ENCODE peak calls at places on chromosomes 4 and X, in four cellular contexts. C is sigmoid colon, M is tibial nerve, V is suprapubic skin. Z is an unnamed sample.

GRCh38 chr4:80921441-80921840 is 109.1 kb upstream of the BMP3 start:
- DNase-seq in C (no peak), M (no peak), V (no peak), Z (no peak)

GRCh38 chr4:149709640-149710039 is 106.0 kb downstream of the IQCM start:
- DNase-seq in C (no peak), V (no peak), M (no peak), Z (no peak)

GRCh38 chr4:41751325-41752061 is 3.0 kb upstream of the PHOX2B start:
- DNase-seq in C (no peak), M (no peak), V (no peak), Z (no peak)

GRCh38 chr4:123976285-123976684 is 579.7 kb downstream of the SPRY1 start:
- DNase-seq in M (no peak), V (no peak), C (no peak), Z (no peak)

GRCh38 chrX:146090732-146091131 is 273.1 kb downstream of the SLITRK2 start:
- DNase-seq in C (no peak), M (no peak), V (no peak), Z (no peak)

GRCh38 chr4:36332023-36332781 is 50.8 kb downstream of the DTHD1 start:
- DNase-seq in C (no peak), M (no peak), V (no peak), Z (no peak)

GRCh38 chrX:134948333-134949241 is 42.2 kb upstream of the SMIM10 start:
- DNase-seq in C (no peak), V (no peak), M (no peak), Z (no peak)

GRCh38 chr4:173590697-173591096 is 60.7 kb upstream of the HAND2 start:
- DNase-seq in V (no peak), M (no peak), C (no peak), Z (no peak)

GRCh38 chrX:111467896-111468295 is 43.5 kb upstream of the SERTM2 start:
- DNase-seq in V (peak), M (no peak), C (peak), Z (no peak)

GRCh38 chrX:133892337-133892736 is 93.1 kb downstream of the GPC3 start:
- DNase-seq in C (no peak), M (no peak), V (no peak), Z (no peak)

GRCh38 chrX:148441387-148441786 is 59.0 kb upstream of the AFF2 start:
- DNase-seq in C (no peak), M (no peak), V (no peak), Z (no peak)

GRCh38 chrX:124208675-124209074 is 123.8 kb upstream of the TEX13D start:
- DNase-seq in M (no peak), C (no peak), V (no peak), Z (no peak)

GRCh38 chrX:40632199-40632598 is 9.0 kb downstream of the MPC1L start:
- DNase-seq in M (no peak), C (no peak), V (no peak), Z (no peak)

GRCh38 chr4:55087016-55087929 is 38.1 kb downstream of the KDR start:
- DNase-seq in V (no peak), M (no peak), C (no peak), Z (no peak)

GRCh38 chr4:84582988-84583870 is at the start of gene CDS1:
- DNase-seq in C (no peak), M (no peak), V (peak), Z (no peak)

GRCh38 chr4:43316813-43317212 is 424.3 kb downstream of the GRXCR1 start:
- DNase-seq in M (no peak), C (no peak), V (no peak), Z (no peak)

GRCh38 chr4:41294445-41295062 is 37.8 kb downstream of the UCHL1 start:
- DNase-seq in M (no peak), C (no peak), V (no peak), Z (no peak)

GRCh38 chr4:101222156-101222845 is 125.0 kb downstream of the PPP3CA start:
- DNase-seq in M (no peak), C (no peak), V (no peak), Z (no peak)

GRCh38 chr4:102441978-102442890 is 58.9 kb upstream of the NFKB1 start:
- DNase-seq in M (no peak), V (no peak), C (no peak), Z (no peak)

GRCh38 chr4:55758570-55758969 is 61.0 kb upstream of the EXOC1L start:
- DNase-seq in V (no peak), C (no peak), M (no peak), Z (no peak)

GRCh38 chr4:41517747-41518146 is 20.2 kb upstream of the LIMCH1 start:
- DNase-seq in M (no peak), V (no peak), C (no peak), Z (no peak)

GRCh38 chr4:73528171-73528570 is 46.6 kb downstream of the AFM start:
- DNase-seq in V (no peak), C (no peak), M (no peak), Z (no peak)

GRCh38 chr4:797066-797465 is 28.9 kb downstream of the CPLX1 start:
- DNase-seq in M (no peak), C (no peak), V (no peak), Z (no peak)

GRCh38 chr4:183438458-183439113 is 5.8 kb upstream of the CDKN2AIP start:
- DNase-seq in M (no peak), V (no peak), C (no peak), Z (peak)

GRCh38 chrX:41293269-41293668 is 40.7 kb upstream of the DDX3X start:
- DNase-seq in C (no peak), V (no peak), M (no peak), Z (no peak)

GRCh38 chr4:172996571-172997216 is 171.9 kb upstream of the GALNT7 start:
- DNase-seq in M (no peak), C (no peak), V (no peak), Z (peak)

GRCh38 chr4:149980941-149981340 is 97.3 kb upstream of the DCLK2 start:
- DNase-seq in M (peak), V (no peak), C (peak), Z (no peak)

GRCh38 chrX:14029039-14029424 is 660 bp downstream of the GEMIN8 start:
- DNase-seq in M (no peak), V (no peak), C (no peak), Z (no peak)
- TF ChIP-seq POLR2A in M (no peak), V (no peak), C (no peak), Z (no peak)

DNA sequence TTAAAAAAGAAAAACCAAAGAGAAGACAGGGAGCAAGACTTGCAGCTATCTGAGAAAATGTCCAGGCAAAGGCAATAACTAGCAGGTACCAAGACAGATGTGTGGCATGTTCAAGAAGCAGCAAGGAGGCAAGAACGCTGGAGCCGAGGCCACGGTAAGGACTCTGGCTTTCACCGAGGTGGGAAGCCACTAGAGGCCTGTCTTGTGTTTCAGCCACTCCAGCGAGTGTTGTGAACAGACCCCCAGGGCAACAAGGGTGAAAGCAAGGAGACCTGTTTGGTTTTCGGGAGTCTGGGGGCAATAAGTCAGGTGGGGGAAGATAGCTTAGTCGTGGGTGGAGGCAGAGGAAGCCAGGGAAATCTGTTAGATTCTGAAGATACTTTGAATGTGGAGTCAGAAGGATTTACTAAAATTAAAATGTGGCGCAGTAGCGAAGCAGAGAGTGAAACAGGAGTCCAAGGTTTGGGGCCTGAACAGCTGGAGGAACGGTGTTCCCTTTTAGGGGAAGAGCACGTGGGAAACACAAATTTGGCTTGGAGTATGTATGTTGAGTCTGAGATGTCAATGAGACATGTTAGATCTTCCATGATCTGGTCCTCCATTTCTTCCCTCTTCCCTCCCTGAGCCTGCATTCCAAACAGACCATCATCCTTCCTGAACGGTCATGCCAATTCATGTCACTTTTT is 3.1 kb downstream of the WDR1 start:
- DNase-seq in M (no peak), C (no peak), V (no peak), Z (no peak)
- TF ChIP-seq POLR2A in M (no peak), C (no peak), V (no peak), Z (no peak)

GRCh38 chr4:38856524-38857337 is at the start of gene TLR6:
- DNase-seq in V (no peak), C (no peak), M (peak), Z (no peak)
- TF ChIP-seq POLR2A in V (no peak), C (no peak), M (no peak), Z (no peak)

DNA sequence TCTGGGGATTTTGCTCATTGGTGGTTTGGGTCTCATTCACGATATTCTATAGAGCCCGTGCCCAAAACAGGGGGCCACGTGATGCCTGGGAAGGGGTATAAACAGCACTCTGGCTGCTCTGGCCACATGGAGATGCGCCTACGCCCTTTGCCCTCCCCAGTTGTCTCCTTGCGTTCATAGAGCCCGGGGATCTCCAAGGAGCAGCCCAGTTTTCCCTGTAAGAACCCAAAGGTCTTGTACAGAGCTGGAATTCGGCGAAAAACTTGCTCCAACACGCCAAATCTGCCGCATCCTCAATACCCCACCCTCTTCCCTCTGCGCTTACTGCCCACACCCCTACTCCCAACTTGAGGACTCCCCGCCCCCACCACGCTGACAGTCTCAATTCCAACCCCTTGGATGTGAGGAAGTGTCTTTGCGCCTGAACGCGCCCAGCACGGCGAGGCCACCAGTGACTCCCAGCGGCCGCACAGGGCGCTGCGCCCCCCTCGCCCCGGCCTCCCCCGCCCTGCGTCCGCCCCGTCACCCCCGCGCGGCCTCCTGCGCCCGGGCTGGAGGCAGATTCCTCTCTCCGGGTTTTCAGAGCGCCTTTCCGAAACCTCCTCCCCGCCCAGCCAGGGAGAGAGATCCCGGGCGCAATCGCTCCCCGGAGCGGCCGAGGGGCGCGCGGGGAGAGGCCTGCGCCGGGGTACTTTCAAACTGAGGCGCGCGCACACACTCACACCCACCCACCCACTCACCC is at the start of gene NHS:
- DNase-seq in C (peak), M (peak), V (no peak), Z (peak)
- TF ChIP-seq POLR2A in C (no peak), M (no peak), V (no peak), Z (no peak)

DNA sequence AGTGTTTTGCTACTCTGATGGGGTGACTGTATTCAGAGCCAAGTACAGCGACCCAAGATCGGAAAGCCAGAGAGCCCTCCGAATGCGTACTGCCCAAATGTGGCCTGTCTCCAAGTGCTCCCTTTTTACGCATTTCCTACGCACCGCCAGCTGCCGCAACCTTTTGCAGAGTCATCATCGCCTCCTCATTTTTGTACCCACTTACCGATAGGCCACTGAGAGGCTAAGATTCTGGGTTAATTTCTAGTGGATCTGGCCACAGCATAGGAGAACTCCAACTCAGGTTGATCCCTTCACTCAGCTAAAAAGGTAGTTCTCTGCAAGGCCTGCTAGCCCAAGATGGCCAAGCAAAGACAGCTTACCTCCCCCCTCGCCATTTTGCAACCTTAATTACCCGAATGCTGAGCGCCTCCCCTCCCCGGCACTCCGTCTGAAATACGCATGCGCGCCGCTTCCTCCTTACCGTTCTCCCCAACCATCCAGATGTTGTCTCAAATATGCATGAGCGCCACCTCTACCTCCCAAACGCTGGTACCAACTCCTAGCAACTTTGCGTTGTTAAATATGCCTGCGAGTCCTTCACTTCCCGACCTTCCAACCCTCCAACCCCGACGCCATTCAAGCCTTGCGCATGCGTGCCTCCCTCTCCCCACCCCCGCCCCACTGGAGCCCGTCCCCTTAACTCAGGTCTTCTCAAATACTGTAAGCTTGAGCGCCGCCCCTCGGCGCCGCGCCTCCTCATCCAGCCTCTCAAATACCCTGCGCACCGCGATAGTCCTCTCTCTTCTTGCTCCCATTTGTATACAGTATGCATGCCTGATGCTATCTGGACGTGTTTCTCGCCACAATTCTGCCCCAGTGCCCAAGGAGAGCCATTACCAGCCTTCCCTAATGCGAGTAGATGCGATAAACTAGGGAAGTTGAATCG is 11.8 kb upstream of the ZCCHC13 start:
- DNase-seq in C (peak), V (peak), M (peak), Z (peak)
- TF ChIP-seq POLR2A in C (no peak), V (no peak), M (peak), Z (peak)

GRCh38 chrX:87098477-87098876 is 419.1 kb upstream of the KLHL4 start:
- DNase-seq in V (no peak), M (no peak), C (no peak), Z (no peak)
- TF ChIP-seq POLR2A in V (no peak), M (no peak), C (no peak), Z (no peak)

DNA sequence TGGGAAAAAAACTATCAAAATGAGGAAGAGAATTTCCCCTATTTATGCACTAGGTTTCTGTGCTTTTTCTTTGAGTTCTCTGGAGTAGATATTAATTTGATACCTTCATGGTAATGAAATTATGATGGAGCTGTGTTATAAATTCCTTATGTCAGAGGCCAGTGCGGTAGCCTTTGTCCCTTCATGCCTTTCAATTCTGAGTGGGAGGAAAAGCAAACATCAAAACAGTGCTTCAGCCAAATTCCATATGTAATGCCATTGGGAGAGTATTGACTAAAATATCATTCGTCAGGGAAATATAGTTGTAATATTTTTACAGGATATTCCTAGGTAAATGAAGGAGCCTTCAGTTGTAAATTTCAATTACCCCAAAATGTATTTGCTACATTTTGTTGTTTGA is 17.5 kb upstream of the RGN start:
- DNase-seq in M (no peak), V (no peak), C (no peak), Z (no peak)
- TF ChIP-seq POLR2A in M (no peak), V (no peak), C (no peak), Z (no peak)

DNA sequence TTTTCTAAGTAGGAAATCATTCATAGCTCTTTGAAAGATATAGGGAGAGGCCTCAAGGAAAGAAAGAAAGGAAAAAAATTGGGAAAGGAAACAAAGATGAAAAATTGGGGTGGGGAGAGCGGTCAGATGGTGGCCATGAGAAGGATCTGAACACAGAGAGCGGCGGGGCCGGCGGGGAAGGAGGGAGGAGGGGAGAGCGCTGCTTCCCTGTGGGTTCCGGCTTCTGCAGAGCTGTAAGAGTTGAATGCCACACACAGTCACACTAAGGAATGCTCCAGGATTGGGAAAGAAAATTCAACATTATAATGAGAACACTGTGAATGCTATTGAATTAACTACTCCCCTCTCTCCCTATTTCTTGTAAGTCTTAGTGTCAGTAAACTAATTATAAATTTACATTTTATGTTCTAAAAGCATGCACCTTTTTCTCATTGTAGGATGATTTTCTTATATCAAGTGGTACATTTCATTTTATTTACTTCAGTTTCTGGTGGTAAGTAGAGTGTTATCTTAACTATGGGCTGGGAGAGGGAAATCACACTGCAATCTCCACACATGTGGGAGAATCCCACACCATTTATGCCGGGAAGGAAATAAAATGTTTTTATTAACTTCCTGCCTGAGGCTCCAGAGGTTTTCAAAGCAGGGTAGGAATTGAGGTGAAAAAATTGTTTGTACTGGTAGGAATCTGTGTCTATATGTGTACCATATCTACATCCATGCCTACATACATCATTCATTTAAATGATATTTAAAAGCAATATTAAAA is 894 bp downstream of the F11 start:
- DNase-seq in C (no peak), V (no peak), M (no peak), Z (no peak)
- TF ChIP-seq POLR2A in C (no peak), V (no peak), M (no peak), Z (no peak)